ENCODE peak calls at places on chromosomes 2 and 18, in eight cellular contexts. One of them, this sample, is unnamed.

GRCh38 chr2:162072181-162072702 is 1.8 kb downstream of the DPP4 start:
- DNase-seq in IMR-90: peak; percentile 90
- DNase-seq in left cardiac atrium: no peak
- DNase-seq in cardiac muscle cell: peak; percentile 77
- DNase-seq in nephron progenitor cell: no peak
- DNase-seq in lung microvascular endothelial cell: peak; percentile 48
- DNase-seq in T-cell: no peak
- DNase-seq in ELF-1: no peak
- DNase-seq in this sample: no peak

GRCh38 chr18:41875094-41875780 is 79.8 kb upstream of the PIK3C3 start:
- DNase-seq in lung microvascular endothelial cell: no peak
- DNase-seq in IMR-90: peak; percentile 73
- DNase-seq in nephron progenitor cell: no peak
- DNase-seq in cardiac muscle cell: peak; percentile 69
- DNase-seq in T-cell: no peak
- DNase-seq in ELF-1: no peak
- DNase-seq in left cardiac atrium: no peak
- DNase-seq in this sample: no peak

GRCh38 chr18:14189858-14190257 is 57.6 kb upstream of the ZNF519 start:
- DNase-seq in T-cell: no peak
- DNase-seq in ELF-1: no peak
- DNase-seq in nephron progenitor cell: no peak
- DNase-seq in lung microvascular endothelial cell: peak; percentile 11
- DNase-seq in cardiac muscle cell: peak; percentile 9
- DNase-seq in IMR-90: no peak
- DNase-seq in left cardiac atrium: no peak
- DNase-seq in this sample: no peak

GRCh38 chr2:1648241-1649102 is 95.8 kb downstream of the PXDN start:
- DNase-seq in left cardiac atrium: no peak
- DNase-seq in nephron progenitor cell: no peak
- DNase-seq in ELF-1: no peak
- DNase-seq in cardiac muscle cell: no peak
- DNase-seq in lung microvascular endothelial cell: no peak
- DNase-seq in T-cell: no peak
- DNase-seq in IMR-90: no peak
- DNase-seq in this sample: no peak

GRCh38 chr2:45898819-45899218 is 247.3 kb downstream of the PRKCE start:
- DNase-seq in lung microvascular endothelial cell: peak; percentile 67
- DNase-seq in T-cell: no peak
- DNase-seq in IMR-90: no peak
- DNase-seq in cardiac muscle cell: peak; percentile 55
- DNase-seq in nephron progenitor cell: no peak
- DNase-seq in left cardiac atrium: peak; percentile 53
- DNase-seq in ELF-1: no peak
- DNase-seq in this sample: no peak

GRCh38 chr2:159131882-159132281 is 154.6 kb downstream of the WDSUB1 start:
- DNase-seq in nephron progenitor cell: no peak
- DNase-seq in T-cell: no peak
- DNase-seq in cardiac muscle cell: peak; percentile 92
- DNase-seq in IMR-90: peak; percentile 97
- DNase-seq in left cardiac atrium: no peak
- DNase-seq in lung microvascular endothelial cell: peak; percentile 81
- DNase-seq in ELF-1: no peak
- DNase-seq in this sample: no peak

GRCh38 chr2:171318463-171318934 is 115.3 kb downstream of the METTL8 start:
- DNase-seq in lung microvascular endothelial cell: no peak
- DNase-seq in left cardiac atrium: no peak
- DNase-seq in cardiac muscle cell: peak; percentile 35
- DNase-seq in T-cell: no peak
- DNase-seq in ELF-1: peak; percentile 44
- DNase-seq in nephron progenitor cell: peak; percentile 19
- DNase-seq in IMR-90: peak; percentile 28
- DNase-seq in this sample: peak; percentile 39

GRCh38 chr2:128573116-128573515 is 254.4 kb upstream of the HS6ST1 start:
- DNase-seq in T-cell: no peak
- DNase-seq in lung microvascular endothelial cell: no peak
- DNase-seq in nephron progenitor cell: no peak
- DNase-seq in cardiac muscle cell: no peak
- DNase-seq in IMR-90: no peak
- DNase-seq in left cardiac atrium: no peak
- DNase-seq in ELF-1: no peak
- DNase-seq in this sample: no peak

GRCh38 chr2:66433945-66434678 is 813 bp upstream of the MEIS1 start:
- DNase-seq in T-cell: no peak
- DNase-seq in left cardiac atrium: peak; percentile 57
- DNase-seq in cardiac muscle cell: peak; percentile 87
- DNase-seq in IMR-90: peak; percentile 76
- DNase-seq in ELF-1: peak; percentile 94
- DNase-seq in lung microvascular endothelial cell: peak; percentile 82
- DNase-seq in nephron progenitor cell: peak; percentile 74
- DNase-seq in this sample: no peak

GRCh38 chr2:139992711-139993345 is 1212.6 kb upstream of the NXPH2 start:
- DNase-seq in IMR-90: no peak
- DNase-seq in ELF-1: no peak
- DNase-seq in cardiac muscle cell: no peak
- DNase-seq in nephron progenitor cell: no peak
- DNase-seq in lung microvascular endothelial cell: no peak
- DNase-seq in left cardiac atrium: no peak
- DNase-seq in T-cell: no peak
- DNase-seq in this sample: no peak

GRCh38 chr18:48832961-48833700 is 117.6 kb downstream of the SMAD7 start:
- DNase-seq in ELF-1: peak; percentile 74
- DNase-seq in cardiac muscle cell: peak; percentile 74
- DNase-seq in lung microvascular endothelial cell: peak; percentile 36
- DNase-seq in left cardiac atrium: peak; percentile 70
- DNase-seq in nephron progenitor cell: no peak
- DNase-seq in T-cell: no peak
- DNase-seq in IMR-90: peak; percentile 67
- DNase-seq in this sample: no peak

GRCh38 chr2:111522231-111522768 is 361.7 kb downstream of the ANAPC1 start:
- DNase-seq in cardiac muscle cell: peak; percentile 60
- DNase-seq in nephron progenitor cell: no peak
- DNase-seq in left cardiac atrium: no peak
- DNase-seq in ELF-1: no peak
- DNase-seq in T-cell: no peak
- DNase-seq in lung microvascular endothelial cell: no peak
- DNase-seq in IMR-90: peak; percentile 81
- DNase-seq in this sample: no peak

GRCh38 chr2:175418224-175418843 is 236.8 kb upstream of the ATP5MC3 start:
- DNase-seq in IMR-90: no peak
- DNase-seq in lung microvascular endothelial cell: no peak
- DNase-seq in nephron progenitor cell: no peak
- DNase-seq in left cardiac atrium: no peak
- DNase-seq in T-cell: no peak
- DNase-seq in ELF-1: peak; percentile 24
- DNase-seq in cardiac muscle cell: no peak
- DNase-seq in this sample: no peak

GRCh38 chr18:36186461-36187137 is 698 bp upstream of the MOCOS start:
- DNase-seq in cardiac muscle cell: peak; percentile 40
- DNase-seq in T-cell: no peak
- DNase-seq in left cardiac atrium: peak; percentile 48
- DNase-seq in ELF-1: no peak
- DNase-seq in nephron progenitor cell: peak; percentile 22
- DNase-seq in IMR-90: no peak
- DNase-seq in lung microvascular endothelial cell: no peak
- DNase-seq in this sample: no peak

GRCh38 chr18:79405019-79405780 is 9.5 kb downstream of the NFATC1 start:
- DNase-seq in ELF-1: no peak
- DNase-seq in cardiac muscle cell: no peak
- DNase-seq in nephron progenitor cell: no peak
- DNase-seq in lung microvascular endothelial cell: peak; percentile 40
- DNase-seq in IMR-90: no peak
- DNase-seq in left cardiac atrium: peak; percentile 13
- DNase-seq in T-cell: no peak
- DNase-seq in this sample: no peak

GRCh38 chr2:31219131-31219969 is 2.0 kb upstream of the CAPN14 start:
- DNase-seq in ELF-1: no peak
- DNase-seq in T-cell: no peak
- DNase-seq in cardiac muscle cell: no peak
- DNase-seq in lung microvascular endothelial cell: no peak
- DNase-seq in IMR-90: no peak
- DNase-seq in nephron progenitor cell: no peak
- DNase-seq in left cardiac atrium: no peak
- DNase-seq in this sample: no peak

GRCh38 chr18:34131008-34131407 is 93.7 kb downstream of the NOL4 start:
- DNase-seq in left cardiac atrium: no peak
- DNase-seq in IMR-90: no peak
- DNase-seq in lung microvascular endothelial cell: no peak
- DNase-seq in T-cell: no peak
- DNase-seq in nephron progenitor cell: no peak
- DNase-seq in ELF-1: no peak
- DNase-seq in cardiac muscle cell: no peak
- DNase-seq in this sample: no peak

GRCh38 chr2:113175101-113175628 is 1.4 kb downstream of the PSD4 start:
- DNase-seq in nephron progenitor cell: no peak
- DNase-seq in lung microvascular endothelial cell: no peak
- DNase-seq in T-cell: peak; percentile 62
- DNase-seq in IMR-90: no peak
- DNase-seq in ELF-1: no peak
- DNase-seq in cardiac muscle cell: no peak
- DNase-seq in left cardiac atrium: no peak
- DNase-seq in this sample: no peak

This sample was measured in cerebellar nuclear complex.